ENCODE peak calls at places on chromosomes 16 and 17, in seven cellular contexts. D is foreskin keratinocyte, E is MV-4-11, R is pancreas, G is anterior cingulate cortex, L is non-pigmented ciliary epithelial cell, C is iPS-NIHi11. Z is an unnamed sample.
A peak's percentile ranks its signal among the peaks of the same experiment; 100 is the strongest.

GRCh38 chr16:56691885-56692284 is 9.6 kb downstream of the MT1X start:
- DNase-seq in D (peak; percentile 98), E (no peak), G (no peak), C (peak; percentile 66), L (no peak), R (peak; percentile 55), Z (peak; percentile 100)

GRCh38 chr16:89093602-89094251 is at the start of gene ACSF3:
- DNase-seq in G (no peak), D (no peak), R (peak; percentile 67), C (peak; percentile 93), L (no peak), E (no peak), Z (no peak)

GRCh38 chr17:4903051-4903818 is at the start of gene CHRNE:
- DNase-seq in G (peak; percentile 7), R (peak; percentile 78), L (peak; percentile 47), D (peak; percentile 79), C (peak; percentile 68), E (peak; percentile 36), Z (peak; percentile 85)

GRCh38 chr17:81422776-81423697 is 27.8 kb downstream of the BAHCC1 start:
- DNase-seq in L (peak; percentile 58), D (peak; percentile 84), E (no peak), G (no peak), C (peak; percentile 66), R (no peak), Z (peak; percentile 87)

GRCh38 chr16:88540346-88540977 is 29.7 kb upstream of the ZC3H18 start:
- DNase-seq in D (no peak), C (no peak), L (no peak), R (peak; percentile 62), G (no peak), E (no peak), Z (no peak)

GRCh38 chr17:37300683-37301082 is 75.1 kb upstream of the C17orf78 start:
- DNase-seq in D (no peak), E (no peak), C (no peak), G (no peak), L (no peak), R (no peak), Z (peak; percentile 14)

GRCh38 chr16:29678691-29679267 is at the start of gene QPRT:
- DNase-seq in E (no peak), C (peak; percentile 89), R (peak; percentile 76), G (peak; percentile 7), L (no peak), D (peak; percentile 66), Z (no peak)

GRCh38 chr17:53607475-53607874 is 215.3 kb upstream of the KIF2B start:
- DNase-seq in C (peak; percentile 10), L (no peak), R (no peak), D (no peak), G (no peak), E (no peak), Z (no peak)

GRCh38 chr17:31008374-31009035 is 37.7 kb downstream of the RNF135 start:
- DNase-seq in L (peak; percentile 6), R (peak; percentile 70), C (peak; percentile 82), D (peak; percentile 40), G (peak; percentile 54), E (peak; percentile 33), Z (peak; percentile 27)

GRCh38 chr16:10992112-10992511 is 47.7 kb downstream of the CLEC16A start:
- DNase-seq in G (no peak), E (no peak), C (no peak), R (no peak), D (peak; percentile 77), L (peak; percentile 88), Z (peak; percentile 40)

GRCh38 chr17:72697602-72698146 is 394.8 kb downstream of the SLC39A11 start:
- DNase-seq in L (no peak), G (no peak), D (no peak), C (no peak), E (no peak), R (no peak), Z (no peak)

GRCh38 chr16:67537636-67538591 is 9.3 kb downstream of the RIPOR1 start:
- DNase-seq in L (no peak), D (no peak), C (peak; percentile 78), R (peak; percentile 75), G (no peak), E (no peak), Z (no peak)

GRCh38 chr17:76612977-76613851 is 27.6 kb upstream of the ST6GALNAC2 start:
- DNase-seq in E (no peak), C (peak; percentile 72), D (peak; percentile 57), L (no peak), G (no peak), R (no peak), Z (peak; percentile 78)

GRCh38 chr17:64653325-64653984 is 8.7 kb downstream of the SMURF2 start:
- DNase-seq in E (peak; percentile 34), G (no peak), D (peak; percentile 55), C (no peak), R (no peak), L (no peak), Z (peak; percentile 62)

GRCh38 chr17:7419833-7420610 is at the start of gene SPEM1:
- DNase-seq in L (no peak), E (no peak), C (no peak), G (no peak), D (no peak), R (no peak), Z (no peak)

GRCh38 chr17:80892019-80892855 is 99.4 kb upstream of the CHMP6 start:
- DNase-seq in E (peak; percentile 96), R (no peak), L (peak; percentile 92), D (peak; percentile 97), G (no peak), C (no peak), Z (peak; percentile 98)

GRCh38 chr17:17453088-17453487 is 23.7 kb upstream of the MED9 start:
- DNase-seq in G (no peak), D (no peak), E (no peak), C (no peak), L (no peak), R (no peak), Z (no peak)

Z was measured in bronchial epithelial cell.